ENCODE peak calls at places on chromosomes 4 and X, in seven cellular contexts. One of them, this sample, is unnamed.

GRCh38 chr4:113042502-113042901 is 7.0 kb upstream of the ANK2 start:
- DNase-seq in GM12878: no peak
- DNase-seq in GM13976: no peak
- DNase-seq in endodermal cell: no peak
- DNase-seq in heart left ventricle: no peak
- DNase-seq in heart right ventricle: no peak
- DNase-seq in dorsolateral prefrontal cortex: no peak
- DNase-seq in this sample: no peak

GRCh38 chr4:76998251-76998901 is 48.8 kb downstream of the SEPTIN11 start:
- DNase-seq in endodermal cell: no peak
- DNase-seq in dorsolateral prefrontal cortex: no peak
- DNase-seq in heart left ventricle: no peak
- DNase-seq in GM12878: no peak
- DNase-seq in GM13976: no peak
- DNase-seq in heart right ventricle: no peak
- DNase-seq in this sample: no peak

GRCh38 chrX:118727686-118728339 is 407 bp downstream of the IL13RA1 start:
- DNase-seq in endodermal cell: no peak
- DNase-seq in GM13976: peak
- DNase-seq in dorsolateral prefrontal cortex: peak
- DNase-seq in heart left ventricle: peak
- DNase-seq in heart right ventricle: peak
- DNase-seq in GM12878: no peak
- DNase-seq in this sample: peak

GRCh38 chrX:110408949-110409588 is 50.4 kb downstream of the RTL9 start:
- DNase-seq in GM12878: no peak
- DNase-seq in heart left ventricle: no peak
- DNase-seq in heart right ventricle: no peak
- DNase-seq in dorsolateral prefrontal cortex: no peak
- DNase-seq in GM13976: no peak
- DNase-seq in endodermal cell: no peak
- DNase-seq in this sample: no peak

GRCh38 chr4:76872556-76872955 is 25.4 kb downstream of the SOWAHB start:
- DNase-seq in GM12878: no peak
- DNase-seq in heart right ventricle: no peak
- DNase-seq in GM13976: no peak
- DNase-seq in dorsolateral prefrontal cortex: no peak
- DNase-seq in endodermal cell: no peak
- DNase-seq in heart left ventricle: no peak
- DNase-seq in this sample: no peak

GRCh38 chr4:87527446-87528240 is 1.5 kb downstream of the SPARCL1 start:
- DNase-seq in GM13976: no peak
- DNase-seq in endodermal cell: no peak
- DNase-seq in dorsolateral prefrontal cortex: no peak
- DNase-seq in heart right ventricle: no peak
- DNase-seq in heart left ventricle: peak
- DNase-seq in GM12878: no peak
- DNase-seq in this sample: no peak

GRCh38 chrX:118513120-118513899 is 17.7 kb downstream of the DOCK11 start:
- DNase-seq in GM13976: no peak
- DNase-seq in dorsolateral prefrontal cortex: no peak
- DNase-seq in heart left ventricle: no peak
- DNase-seq in heart right ventricle: no peak
- DNase-seq in endodermal cell: no peak
- DNase-seq in GM12878: no peak
- DNase-seq in this sample: no peak

GRCh38 chr4:153067376-153067775 is 131.3 kb downstream of the FHDC1 start:
- DNase-seq in dorsolateral prefrontal cortex: no peak
- DNase-seq in heart right ventricle: no peak
- DNase-seq in endodermal cell: peak
- DNase-seq in heart left ventricle: no peak
- DNase-seq in GM12878: no peak
- DNase-seq in GM13976: no peak
- DNase-seq in this sample: no peak

GRCh38 chrX:49919617-49920016 is 2.8 kb upstream of the CLCN5 start:
- DNase-seq in GM12878: no peak
- DNase-seq in GM13976: no peak
- DNase-seq in heart right ventricle: peak
- DNase-seq in heart left ventricle: peak
- DNase-seq in dorsolateral prefrontal cortex: peak
- DNase-seq in endodermal cell: peak
- DNase-seq in this sample: peak

GRCh38 chr4:30717208-30718020 is 2.8 kb upstream of the PCDH7 start:
- DNase-seq in heart left ventricle: peak
- DNase-seq in endodermal cell: peak
- DNase-seq in heart right ventricle: peak
- DNase-seq in GM12878: no peak
- DNase-seq in GM13976: peak
- DNase-seq in dorsolateral prefrontal cortex: peak
- DNase-seq in this sample: peak

GRCh38 chr4:6721121-6721520 is 5.1 kb downstream of the BLOC1S4 start:
- DNase-seq in heart right ventricle: no peak
- DNase-seq in endodermal cell: no peak
- DNase-seq in dorsolateral prefrontal cortex: no peak
- DNase-seq in GM12878: no peak
- DNase-seq in heart left ventricle: no peak
- DNase-seq in GM13976: peak
- DNase-seq in this sample: no peak

GRCh38 chr4:47567511-47567910 is 82.4 kb downstream of the ATP10D start:
- DNase-seq in heart right ventricle: no peak
- DNase-seq in GM12878: no peak
- DNase-seq in endodermal cell: no peak
- DNase-seq in GM13976: no peak
- DNase-seq in dorsolateral prefrontal cortex: no peak
- DNase-seq in heart left ventricle: no peak
- DNase-seq in this sample: no peak

GRCh38 chr4:98851806-98852205 is 77.1 kb downstream of the EIF4E start:
- DNase-seq in GM12878: no peak
- DNase-seq in dorsolateral prefrontal cortex: no peak
- DNase-seq in heart right ventricle: no peak
- DNase-seq in endodermal cell: no peak
- DNase-seq in heart left ventricle: no peak
- DNase-seq in GM13976: no peak
- DNase-seq in this sample: no peak

GRCh38 chrX:102976290-102976689 is 39.2 kb downstream of the RAB40AL start:
- DNase-seq in heart left ventricle: no peak
- DNase-seq in endodermal cell: no peak
- DNase-seq in GM12878: no peak
- DNase-seq in dorsolateral prefrontal cortex: no peak
- DNase-seq in GM13976: no peak
- DNase-seq in heart right ventricle: no peak
- DNase-seq in this sample: no peak

GRCh38 chrX:122004127-122004526 is 956.7 kb downstream of the GLUD2 start:
- DNase-seq in dorsolateral prefrontal cortex: no peak
- DNase-seq in GM13976: no peak
- DNase-seq in GM12878: no peak
- DNase-seq in heart right ventricle: no peak
- DNase-seq in endodermal cell: peak
- DNase-seq in heart left ventricle: no peak
- DNase-seq in this sample: no peak

GRCh38 chr4:169229571-169230028 is 41.2 kb downstream of the SH3RF1 start:
- DNase-seq in heart left ventricle: no peak
- DNase-seq in dorsolateral prefrontal cortex: peak
- DNase-seq in GM13976: no peak
- DNase-seq in GM12878: no peak
- DNase-seq in heart right ventricle: no peak
- DNase-seq in endodermal cell: no peak
- DNase-seq in this sample: no peak

GRCh38 chr4:72300126-72300525 is 268.3 kb downstream of the NPFFR2 start:
- DNase-seq in GM12878: no peak
- DNase-seq in dorsolateral prefrontal cortex: no peak
- DNase-seq in GM13976: no peak
- DNase-seq in heart right ventricle: no peak
- DNase-seq in endodermal cell: no peak
- DNase-seq in heart left ventricle: no peak
- DNase-seq in this sample: no peak

GRCh38 chr4:37685211-37685725 is 908 bp downstream of the RELL1 start:
- DNase-seq in dorsolateral prefrontal cortex: no peak
- DNase-seq in GM12878: no peak
- DNase-seq in heart left ventricle: peak
- DNase-seq in GM13976: no peak
- DNase-seq in endodermal cell: no peak
- DNase-seq in heart right ventricle: peak
- DNase-seq in this sample: no peak

GRCh38 chrX:23907106-23907495 is 637 bp downstream of the APOO start:
- DNase-seq in GM13976: no peak
- DNase-seq in heart right ventricle: no peak
- DNase-seq in dorsolateral prefrontal cortex: no peak
- DNase-seq in GM12878: no peak
- DNase-seq in heart left ventricle: no peak
- DNase-seq in endodermal cell: no peak
- DNase-seq in this sample: no peak

GRCh38 chrX:23907496-23908218 is at the start of the genes APOO and CXorf58:
- DNase-seq in GM13976: peak
- DNase-seq in endodermal cell: peak
- DNase-seq in heart right ventricle: peak
- DNase-seq in heart left ventricle: peak
- DNase-seq in GM12878: peak
- DNase-seq in dorsolateral prefrontal cortex: peak
- DNase-seq in this sample: peak

GRCh38 chrX:23911436-23911835 is 3.6 kb downstream of the CXorf58 start:
- DNase-seq in endodermal cell: no peak
- DNase-seq in GM13976: no peak
- DNase-seq in heart right ventricle: no peak
- DNase-seq in dorsolateral prefrontal cortex: no peak
- DNase-seq in heart left ventricle: no peak
- DNase-seq in GM12878: no peak
- DNase-seq in this sample: no peak

GRCh38 chrX:23904096-23904495 is 3.6 kb downstream of the APOO start:
- DNase-seq in GM12878: no peak
- DNase-seq in GM13976: no peak
- DNase-seq in heart left ventricle: no peak
- DNase-seq in dorsolateral prefrontal cortex: no peak
- DNase-seq in heart right ventricle: no peak
- DNase-seq in endodermal cell: peak
- DNase-seq in this sample: no peak

GRCh38 chrX:23908219-23909003 is 605 bp downstream of the CXorf58 start:
- DNase-seq in GM13976: no peak
- DNase-seq in heart right ventricle: no peak
- DNase-seq in GM12878: no peak
- DNase-seq in heart left ventricle: no peak
- DNase-seq in dorsolateral prefrontal cortex: no peak
- DNase-seq in endodermal cell: peak
- DNase-seq in this sample: no peak
- TF ChIP-seq CTCF in GM13976: peak
- TF ChIP-seq CTCF in heart right ventricle: peak
- TF ChIP-seq CTCF in GM12878: peak
- TF ChIP-seq CTCF in heart left ventricle: no peak
- TF ChIP-seq CTCF in dorsolateral prefrontal cortex: peak
- TF ChIP-seq CTCF in endodermal cell: peak
- TF ChIP-seq CTCF in this sample: peak

GRCh38 chr4:167623241-167623572 is 388.9 kb upstream of the SPOCK3 start:
- DNase-seq in GM13976: no peak
- DNase-seq in endodermal cell: no peak
- DNase-seq in heart right ventricle: no peak
- DNase-seq in GM12878: no peak
- DNase-seq in heart left ventricle: no peak
- DNase-seq in dorsolateral prefrontal cortex: no peak
- DNase-seq in this sample: no peak

GRCh38 chr4:167622481-167623240 is 388.4 kb upstream of the SPOCK3 start:
- DNase-seq in GM13976: peak
- DNase-seq in heart left ventricle: no peak
- DNase-seq in endodermal cell: peak
- DNase-seq in heart right ventricle: no peak
- DNase-seq in dorsolateral prefrontal cortex: peak
- DNase-seq in GM12878: no peak
- DNase-seq in this sample: peak
- TF ChIP-seq CTCF in GM13976: peak
- TF ChIP-seq CTCF in heart left ventricle: peak
- TF ChIP-seq CTCF in endodermal cell: peak
- TF ChIP-seq CTCF in heart right ventricle: peak
- TF ChIP-seq CTCF in dorsolateral prefrontal cortex: peak
- TF ChIP-seq CTCF in GM12878: peak
- TF ChIP-seq CTCF in this sample: peak

GRCh38 chrX:54452920-54453319 is 12.7 kb downstream of the TSR2 start:
- DNase-seq in endodermal cell: peak
- DNase-seq in heart right ventricle: no peak
- DNase-seq in GM12878: no peak
- DNase-seq in heart left ventricle: no peak
- DNase-seq in dorsolateral prefrontal cortex: no peak
- DNase-seq in GM13976: no peak
- DNase-seq in this sample: peak
- TF ChIP-seq CTCF in endodermal cell: peak
- TF ChIP-seq CTCF in heart right ventricle: no peak
- TF ChIP-seq CTCF in GM12878: no peak
- TF ChIP-seq CTCF in heart left ventricle: no peak
- TF ChIP-seq CTCF in dorsolateral prefrontal cortex: no peak
- TF ChIP-seq CTCF in GM13976: no peak
- TF ChIP-seq CTCF in this sample: peak

DNA sequence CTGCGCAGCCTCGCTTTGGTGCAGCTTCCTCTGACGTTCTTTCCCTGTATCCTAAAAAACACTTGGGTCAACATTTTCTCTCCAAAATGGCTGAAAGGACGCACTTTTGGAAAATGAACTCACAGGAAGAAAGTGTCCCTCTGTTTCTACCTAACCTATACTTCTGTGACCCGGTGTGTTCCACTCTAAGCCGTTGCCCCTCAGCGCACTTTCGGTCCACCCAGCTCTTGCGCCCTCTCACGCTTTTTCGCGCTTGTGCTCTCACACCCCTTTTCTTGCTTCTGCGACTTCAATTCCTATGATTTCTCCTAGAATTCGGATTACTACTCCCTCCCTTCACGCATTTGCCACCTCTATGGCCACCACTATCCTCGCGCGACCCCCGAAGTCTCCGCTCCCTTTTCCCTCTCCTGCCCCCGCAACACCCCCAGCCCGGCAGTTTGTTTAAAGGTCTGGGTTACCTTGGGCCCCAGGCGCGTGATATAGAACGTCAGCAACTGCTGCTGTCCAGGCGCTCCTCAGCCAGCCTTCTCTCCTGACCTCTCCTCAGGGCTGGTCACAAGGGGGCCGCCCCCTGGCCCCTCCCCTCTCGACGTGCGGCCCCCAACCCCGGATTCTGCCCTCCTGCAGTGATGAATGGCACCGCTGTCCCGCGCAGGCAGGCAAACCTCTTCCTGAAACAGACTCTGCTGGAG is at the start of gene USP51:
- DNase-seq in endodermal cell: peak
- DNase-seq in dorsolateral prefrontal cortex: peak
- DNase-seq in GM12878: peak
- DNase-seq in heart left ventricle: peak
- DNase-seq in GM13976: peak
- DNase-seq in heart right ventricle: peak
- DNase-seq in this sample: peak
- TF ChIP-seq CTCF in endodermal cell: no peak
- TF ChIP-seq CTCF in dorsolateral prefrontal cortex: peak
- TF ChIP-seq CTCF in GM12878: peak
- TF ChIP-seq CTCF in heart left ventricle: no peak
- TF ChIP-seq CTCF in GM13976: no peak
- TF ChIP-seq CTCF in heart right ventricle: peak
- TF ChIP-seq CTCF in this sample: peak

GRCh38 chr4:164977243-164978164 is at the start of gene TRIM61:
- DNase-seq in heart right ventricle: peak
- DNase-seq in GM12878: peak
- DNase-seq in dorsolateral prefrontal cortex: no peak
- DNase-seq in endodermal cell: peak
- DNase-seq in GM13976: peak
- DNase-seq in heart left ventricle: peak
- DNase-seq in this sample: no peak
- TF ChIP-seq CTCF in heart right ventricle: peak
- TF ChIP-seq CTCF in GM12878: peak
- TF ChIP-seq CTCF in dorsolateral prefrontal cortex: no peak
- TF ChIP-seq CTCF in endodermal cell: peak
- TF ChIP-seq CTCF in GM13976: peak
- TF ChIP-seq CTCF in heart left ventricle: no peak
- TF ChIP-seq CTCF in this sample: no peak